ENCODE peak calls at places on chromosome 11, in five cellular contexts. One of them, this sample, is unnamed.

GRCh38 chr11:22797081-22797480 is 32.5 kb downstream of the SVIP start:
- DNase-seq in nephron progenitor cell: no peak
- DNase-seq in HTR-8/SVneo: no peak
- DNase-seq in activated T-helper 1 cell treated with anti-CD3 and anti-CD28 coated beads, Interleukin-12 subunit alpha, Interleukin-12 subunit beta, Interleukin-2, Interleukin-4 antibody, amounts not matched to agents 30 ng/mL and 10 ng/mL and 1 ng/mL, durations not matched to agents 14 hours and 24 hours and 36 hours: no peak
- DNase-seq in activated CD4-positive, alpha-beta T cell treated with anti-CD3 and anti-CD28 coated beads, Interleukin-2, amount 50 U/mL, for 1 hour: no peak
- DNase-seq in this sample: no peak

GRCh38 chr11:11816511-11817319 is 25.1 kb upstream of the USP47 start:
- DNase-seq in HTR-8/SVneo: no peak
- DNase-seq in activated T-helper 1 cell treated with anti-CD3 and anti-CD28 coated beads, Interleukin-12 subunit alpha, Interleukin-12 subunit beta, Interleukin-2, Interleukin-4 antibody, amounts not matched to agents 30 ng/mL and 10 ng/mL and 1 ng/mL, durations not matched to agents 14 hours and 24 hours and 36 hours: no peak
- DNase-seq in nephron progenitor cell: no peak
- DNase-seq in activated CD4-positive, alpha-beta T cell treated with anti-CD3 and anti-CD28 coated beads, Interleukin-2, amount 50 U/mL, for 1 hour: no peak
- DNase-seq in this sample: no peak

GRCh38 chr11:69804769-69805508 is 14.3 kb downstream of the FGF3 start:
- DNase-seq in HTR-8/SVneo: no peak
- DNase-seq in activated T-helper 1 cell treated with anti-CD3 and anti-CD28 coated beads, Interleukin-12 subunit alpha, Interleukin-12 subunit beta, Interleukin-2, Interleukin-4 antibody, amounts not matched to agents 30 ng/mL and 10 ng/mL and 1 ng/mL, durations not matched to agents 14 hours and 24 hours and 36 hours: no peak
- DNase-seq in activated CD4-positive, alpha-beta T cell treated with anti-CD3 and anti-CD28 coated beads, Interleukin-2, amount 50 U/mL, for 1 hour: no peak
- DNase-seq in nephron progenitor cell: no peak
- DNase-seq in this sample: no peak

GRCh38 chr11:71454470-71455113 is 1.6 kb downstream of the NADSYN1 start:
- DNase-seq in nephron progenitor cell: no peak
- DNase-seq in activated CD4-positive, alpha-beta T cell treated with anti-CD3 and anti-CD28 coated beads, Interleukin-2, amount 50 U/mL, for 1 hour: peak; percentile 43
- DNase-seq in HTR-8/SVneo: no peak
- DNase-seq in activated T-helper 1 cell treated with anti-CD3 and anti-CD28 coated beads, Interleukin-12 subunit alpha, Interleukin-12 subunit beta, Interleukin-2, Interleukin-4 antibody, amounts not matched to agents 30 ng/mL and 10 ng/mL and 1 ng/mL, durations not matched to agents 14 hours and 24 hours and 36 hours: no peak
- DNase-seq in this sample: no peak

GRCh38 chr11:100515087-100515486 is 172.0 kb upstream of the ARHGAP42 start:
- DNase-seq in HTR-8/SVneo: peak; percentile 20
- DNase-seq in activated CD4-positive, alpha-beta T cell treated with anti-CD3 and anti-CD28 coated beads, Interleukin-2, amount 50 U/mL, for 1 hour: no peak
- DNase-seq in nephron progenitor cell: no peak
- DNase-seq in activated T-helper 1 cell treated with anti-CD3 and anti-CD28 coated beads, Interleukin-12 subunit alpha, Interleukin-12 subunit beta, Interleukin-2, Interleukin-4 antibody, amounts not matched to agents 30 ng/mL and 10 ng/mL and 1 ng/mL, durations not matched to agents 14 hours and 24 hours and 36 hours: no peak
- DNase-seq in this sample: no peak

GRCh38 chr11:45473491-45473890 is 187.3 kb upstream of the SYT13 start:
- DNase-seq in activated CD4-positive, alpha-beta T cell treated with anti-CD3 and anti-CD28 coated beads, Interleukin-2, amount 50 U/mL, for 1 hour: no peak
- DNase-seq in activated T-helper 1 cell treated with anti-CD3 and anti-CD28 coated beads, Interleukin-12 subunit alpha, Interleukin-12 subunit beta, Interleukin-2, Interleukin-4 antibody, amounts not matched to agents 30 ng/mL and 10 ng/mL and 1 ng/mL, durations not matched to agents 14 hours and 24 hours and 36 hours: no peak
- DNase-seq in nephron progenitor cell: no peak
- DNase-seq in HTR-8/SVneo: no peak
- DNase-seq in this sample: no peak

GRCh38 chr11:118448294-118448693 is 12.0 kb downstream of the KMT2A start:
- DNase-seq in nephron progenitor cell: no peak
- DNase-seq in activated CD4-positive, alpha-beta T cell treated with anti-CD3 and anti-CD28 coated beads, Interleukin-2, amount 50 U/mL, for 1 hour: no peak
- DNase-seq in activated T-helper 1 cell treated with anti-CD3 and anti-CD28 coated beads, Interleukin-12 subunit alpha, Interleukin-12 subunit beta, Interleukin-2, Interleukin-4 antibody, amounts not matched to agents 30 ng/mL and 10 ng/mL and 1 ng/mL, durations not matched to agents 14 hours and 24 hours and 36 hours: no peak
- DNase-seq in HTR-8/SVneo: no peak
- DNase-seq in this sample: no peak

GRCh38 chr11:12187399-12187798 is 77.0 kb downstream of the MICAL2 start:
- DNase-seq in HTR-8/SVneo: no peak
- DNase-seq in nephron progenitor cell: no peak
- DNase-seq in activated CD4-positive, alpha-beta T cell treated with anti-CD3 and anti-CD28 coated beads, Interleukin-2, amount 50 U/mL, for 1 hour: no peak
- DNase-seq in activated T-helper 1 cell treated with anti-CD3 and anti-CD28 coated beads, Interleukin-12 subunit alpha, Interleukin-12 subunit beta, Interleukin-2, Interleukin-4 antibody, amounts not matched to agents 30 ng/mL and 10 ng/mL and 1 ng/mL, durations not matched to agents 14 hours and 24 hours and 36 hours: no peak
- DNase-seq in this sample: no peak

GRCh38 chr11:117200813-117201515 is 1.8 kb downstream of the TAGLN start:
- DNase-seq in nephron progenitor cell: no peak
- DNase-seq in activated T-helper 1 cell treated with anti-CD3 and anti-CD28 coated beads, Interleukin-12 subunit alpha, Interleukin-12 subunit beta, Interleukin-2, Interleukin-4 antibody, amounts not matched to agents 30 ng/mL and 10 ng/mL and 1 ng/mL, durations not matched to agents 14 hours and 24 hours and 36 hours: no peak
- DNase-seq in activated CD4-positive, alpha-beta T cell treated with anti-CD3 and anti-CD28 coated beads, Interleukin-2, amount 50 U/mL, for 1 hour: no peak
- DNase-seq in HTR-8/SVneo: no peak
- DNase-seq in this sample: no peak

GRCh38 chr11:79235696-79236095 is 205.1 kb downstream of the TENM4 start:
- DNase-seq in activated CD4-positive, alpha-beta T cell treated with anti-CD3 and anti-CD28 coated beads, Interleukin-2, amount 50 U/mL, for 1 hour: no peak
- DNase-seq in nephron progenitor cell: no peak
- DNase-seq in HTR-8/SVneo: no peak
- DNase-seq in activated T-helper 1 cell treated with anti-CD3 and anti-CD28 coated beads, Interleukin-12 subunit alpha, Interleukin-12 subunit beta, Interleukin-2, Interleukin-4 antibody, amounts not matched to agents 30 ng/mL and 10 ng/mL and 1 ng/mL, durations not matched to agents 14 hours and 24 hours and 36 hours: no peak
- DNase-seq in this sample: no peak

GRCh38 chr11:132088551-132088950 is 718.1 kb downstream of the NTM start:
- DNase-seq in HTR-8/SVneo: no peak
- DNase-seq in activated CD4-positive, alpha-beta T cell treated with anti-CD3 and anti-CD28 coated beads, Interleukin-2, amount 50 U/mL, for 1 hour: no peak
- DNase-seq in activated T-helper 1 cell treated with anti-CD3 and anti-CD28 coated beads, Interleukin-12 subunit alpha, Interleukin-12 subunit beta, Interleukin-2, Interleukin-4 antibody, amounts not matched to agents 30 ng/mL and 10 ng/mL and 1 ng/mL, durations not matched to agents 14 hours and 24 hours and 36 hours: no peak
- DNase-seq in nephron progenitor cell: no peak
- DNase-seq in this sample: no peak

GRCh38 chr11:16787035-16787744 is 48.7 kb downstream of the C11orf58 start:
- DNase-seq in activated CD4-positive, alpha-beta T cell treated with anti-CD3 and anti-CD28 coated beads, Interleukin-2, amount 50 U/mL, for 1 hour: no peak
- DNase-seq in nephron progenitor cell: no peak
- DNase-seq in activated T-helper 1 cell treated with anti-CD3 and anti-CD28 coated beads, Interleukin-12 subunit alpha, Interleukin-12 subunit beta, Interleukin-2, Interleukin-4 antibody, amounts not matched to agents 30 ng/mL and 10 ng/mL and 1 ng/mL, durations not matched to agents 14 hours and 24 hours and 36 hours: no peak
- DNase-seq in HTR-8/SVneo: no peak
- DNase-seq in this sample: no peak

GRCh38 chr11:8026982-8027381 is 39.8 kb downstream of the EIF3F start:
- DNase-seq in HTR-8/SVneo: no peak
- DNase-seq in nephron progenitor cell: no peak
- DNase-seq in activated CD4-positive, alpha-beta T cell treated with anti-CD3 and anti-CD28 coated beads, Interleukin-2, amount 50 U/mL, for 1 hour: no peak
- DNase-seq in activated T-helper 1 cell treated with anti-CD3 and anti-CD28 coated beads, Interleukin-12 subunit alpha, Interleukin-12 subunit beta, Interleukin-2, Interleukin-4 antibody, amounts not matched to agents 30 ng/mL and 10 ng/mL and 1 ng/mL, durations not matched to agents 14 hours and 24 hours and 36 hours: no peak
- DNase-seq in this sample: no peak

GRCh38 chr11:73240190-73240781 is 22.2 kb downstream of the P2RY2 start:
- DNase-seq in activated T-helper 1 cell treated with anti-CD3 and anti-CD28 coated beads, Interleukin-12 subunit alpha, Interleukin-12 subunit beta, Interleukin-2, Interleukin-4 antibody, amounts not matched to agents 30 ng/mL and 10 ng/mL and 1 ng/mL, durations not matched to agents 14 hours and 24 hours and 36 hours: no peak
- DNase-seq in nephron progenitor cell: no peak
- DNase-seq in HTR-8/SVneo: no peak
- DNase-seq in activated CD4-positive, alpha-beta T cell treated with anti-CD3 and anti-CD28 coated beads, Interleukin-2, amount 50 U/mL, for 1 hour: no peak
- DNase-seq in this sample: peak; percentile 58

GRCh38 chr11:67732045-67732787 is 57.8 kb upstream of the ALDH3B2 start:
- DNase-seq in nephron progenitor cell: no peak
- DNase-seq in activated T-helper 1 cell treated with anti-CD3 and anti-CD28 coated beads, Interleukin-12 subunit alpha, Interleukin-12 subunit beta, Interleukin-2, Interleukin-4 antibody, amounts not matched to agents 30 ng/mL and 10 ng/mL and 1 ng/mL, durations not matched to agents 14 hours and 24 hours and 36 hours: no peak
- DNase-seq in HTR-8/SVneo: no peak
- DNase-seq in activated CD4-positive, alpha-beta T cell treated with anti-CD3 and anti-CD28 coated beads, Interleukin-2, amount 50 U/mL, for 1 hour: peak; percentile 47
- DNase-seq in this sample: peak; percentile 1

GRCh38 chr11:3849297-3849874 is 6.1 kb upstream of the STIM1 start:
- DNase-seq in activated T-helper 1 cell treated with anti-CD3 and anti-CD28 coated beads, Interleukin-12 subunit alpha, Interleukin-12 subunit beta, Interleukin-2, Interleukin-4 antibody, amounts not matched to agents 30 ng/mL and 10 ng/mL and 1 ng/mL, durations not matched to agents 14 hours and 24 hours and 36 hours: peak; percentile 37
- DNase-seq in HTR-8/SVneo: no peak
- DNase-seq in nephron progenitor cell: no peak
- DNase-seq in activated CD4-positive, alpha-beta T cell treated with anti-CD3 and anti-CD28 coated beads, Interleukin-2, amount 50 U/mL, for 1 hour: no peak
- DNase-seq in this sample: peak; percentile 46

GRCh38 chr11:44680982-44681597 is 45.7 kb upstream of the TSPAN18 start:
- DNase-seq in HTR-8/SVneo: peak; percentile 29
- DNase-seq in activated CD4-positive, alpha-beta T cell treated with anti-CD3 and anti-CD28 coated beads, Interleukin-2, amount 50 U/mL, for 1 hour: peak; percentile 48
- DNase-seq in nephron progenitor cell: no peak
- DNase-seq in activated T-helper 1 cell treated with anti-CD3 and anti-CD28 coated beads, Interleukin-12 subunit alpha, Interleukin-12 subunit beta, Interleukin-2, Interleukin-4 antibody, amounts not matched to agents 30 ng/mL and 10 ng/mL and 1 ng/mL, durations not matched to agents 14 hours and 24 hours and 36 hours: peak; percentile 73
- DNase-seq in this sample: no peak

GRCh38 chr11:109845437-109845836 is 247.8 kb upstream of the ZC3H12C start:
- DNase-seq in nephron progenitor cell: no peak
- DNase-seq in HTR-8/SVneo: no peak
- DNase-seq in activated CD4-positive, alpha-beta T cell treated with anti-CD3 and anti-CD28 coated beads, Interleukin-2, amount 50 U/mL, for 1 hour: no peak
- DNase-seq in activated T-helper 1 cell treated with anti-CD3 and anti-CD28 coated beads, Interleukin-12 subunit alpha, Interleukin-12 subunit beta, Interleukin-2, Interleukin-4 antibody, amounts not matched to agents 30 ng/mL and 10 ng/mL and 1 ng/mL, durations not matched to agents 14 hours and 24 hours and 36 hours: no peak
- DNase-seq in this sample: no peak

GRCh38 chr11:62725686-62726085 is 1.6 kb downstream of the HNRNPUL2 start:
- DNase-seq in HTR-8/SVneo: no peak
- DNase-seq in nephron progenitor cell: no peak
- DNase-seq in activated CD4-positive, alpha-beta T cell treated with anti-CD3 and anti-CD28 coated beads, Interleukin-2, amount 50 U/mL, for 1 hour: no peak
- DNase-seq in activated T-helper 1 cell treated with anti-CD3 and anti-CD28 coated beads, Interleukin-12 subunit alpha, Interleukin-12 subunit beta, Interleukin-2, Interleukin-4 antibody, amounts not matched to agents 30 ng/mL and 10 ng/mL and 1 ng/mL, durations not matched to agents 14 hours and 24 hours and 36 hours: no peak
- DNase-seq in this sample: no peak

GRCh38 chr11:10680956-10681487 is 12.5 kb downstream of the IRAG1 start:
- DNase-seq in activated CD4-positive, alpha-beta T cell treated with anti-CD3 and anti-CD28 coated beads, Interleukin-2, amount 50 U/mL, for 1 hour: no peak
- DNase-seq in activated T-helper 1 cell treated with anti-CD3 and anti-CD28 coated beads, Interleukin-12 subunit alpha, Interleukin-12 subunit beta, Interleukin-2, Interleukin-4 antibody, amounts not matched to agents 30 ng/mL and 10 ng/mL and 1 ng/mL, durations not matched to agents 14 hours and 24 hours and 36 hours: no peak
- DNase-seq in nephron progenitor cell: no peak
- DNase-seq in HTR-8/SVneo: no peak
- DNase-seq in this sample: no peak

GRCh38 chr11:76083563-76084451 is 122.5 kb downstream of the WNT11 start:
- DNase-seq in activated CD4-positive, alpha-beta T cell treated with anti-CD3 and anti-CD28 coated beads, Interleukin-2, amount 50 U/mL, for 1 hour: no peak
- DNase-seq in HTR-8/SVneo: peak; percentile 6
- DNase-seq in activated T-helper 1 cell treated with anti-CD3 and anti-CD28 coated beads, Interleukin-12 subunit alpha, Interleukin-12 subunit beta, Interleukin-2, Interleukin-4 antibody, amounts not matched to agents 30 ng/mL and 10 ng/mL and 1 ng/mL, durations not matched to agents 14 hours and 24 hours and 36 hours: no peak
- DNase-seq in nephron progenitor cell: no peak
- DNase-seq in this sample: no peak

GRCh38 chr11:14424096-14424495 is 65.1 kb upstream of the RRAS2 start:
- DNase-seq in activated CD4-positive, alpha-beta T cell treated with anti-CD3 and anti-CD28 coated beads, Interleukin-2, amount 50 U/mL, for 1 hour: no peak
- DNase-seq in activated T-helper 1 cell treated with anti-CD3 and anti-CD28 coated beads, Interleukin-12 subunit alpha, Interleukin-12 subunit beta, Interleukin-2, Interleukin-4 antibody, amounts not matched to agents 30 ng/mL and 10 ng/mL and 1 ng/mL, durations not matched to agents 14 hours and 24 hours and 36 hours: no peak
- DNase-seq in nephron progenitor cell: no peak
- DNase-seq in HTR-8/SVneo: no peak
- DNase-seq in this sample: no peak

GRCh38 chr11:18393581-18394299 is 623 bp upstream of the LDHA start:
- DNase-seq in nephron progenitor cell: no peak
- DNase-seq in activated T-helper 1 cell treated with anti-CD3 and anti-CD28 coated beads, Interleukin-12 subunit alpha, Interleukin-12 subunit beta, Interleukin-2, Interleukin-4 antibody, amounts not matched to agents 30 ng/mL and 10 ng/mL and 1 ng/mL, durations not matched to agents 14 hours and 24 hours and 36 hours: no peak
- DNase-seq in activated CD4-positive, alpha-beta T cell treated with anti-CD3 and anti-CD28 coated beads, Interleukin-2, amount 50 U/mL, for 1 hour: no peak
- DNase-seq in HTR-8/SVneo: peak; percentile 27
- DNase-seq in this sample: peak; percentile 32

GRCh38 chr11:130671801-130672700 is 223.6 kb downstream of the ADAMTS15 start:
- DNase-seq in activated CD4-positive, alpha-beta T cell treated with anti-CD3 and anti-CD28 coated beads, Interleukin-2, amount 50 U/mL, for 1 hour: no peak
- DNase-seq in activated T-helper 1 cell treated with anti-CD3 and anti-CD28 coated beads, Interleukin-12 subunit alpha, Interleukin-12 subunit beta, Interleukin-2, Interleukin-4 antibody, amounts not matched to agents 30 ng/mL and 10 ng/mL and 1 ng/mL, durations not matched to agents 14 hours and 24 hours and 36 hours: no peak
- DNase-seq in nephron progenitor cell: peak; percentile 41
- DNase-seq in HTR-8/SVneo: no peak
- DNase-seq in this sample: peak; percentile 84

GRCh38 chr11:75402002-75402773 is 2.9 kb downstream of the RPS3 start:
- DNase-seq in HTR-8/SVneo: no peak
- DNase-seq in activated CD4-positive, alpha-beta T cell treated with anti-CD3 and anti-CD28 coated beads, Interleukin-2, amount 50 U/mL, for 1 hour: no peak
- DNase-seq in activated T-helper 1 cell treated with anti-CD3 and anti-CD28 coated beads, Interleukin-12 subunit alpha, Interleukin-12 subunit beta, Interleukin-2, Interleukin-4 antibody, amounts not matched to agents 30 ng/mL and 10 ng/mL and 1 ng/mL, durations not matched to agents 14 hours and 24 hours and 36 hours: no peak
- DNase-seq in nephron progenitor cell: no peak
- DNase-seq in this sample: no peak